ENCODE peak calls at places on chromosomes 1 and 21, in four cellular contexts. F is ELR, U is SHP77, X is psoas muscle. R is an unnamed sample.

GRCh38 chr1:211013346-211014240 is 120.4 kb downstream of the KCNH1 start:
- DNase-seq in F (peak), U (no peak), X (no peak), R (no peak)

GRCh38 chr1:93519196-93519825 is 71.4 kb downstream of the FNBP1L start:
- DNase-seq in F (peak), U (no peak), X (no peak), R (no peak)

GRCh38 chr1:54046671-54047383 is 6.2 kb downstream of the TMEM59 start:
- DNase-seq in F (no peak), U (no peak), X (no peak), R (no peak)

GRCh38 chr1:77545970-77546369 is 136.5 kb downstream of the ZZZ3 start:
- DNase-seq in F (peak), U (no peak), X (no peak), R (no peak)

GRCh38 chr1:216346521-216346920 is 76.7 kb downstream of the USH2A start:
- DNase-seq in F (no peak), U (no peak), X (no peak), R (no peak)

GRCh38 chr1:99645199-99645598 is 714 bp upstream of the PALMD start:
- DNase-seq in F (peak), U (no peak), X (peak), R (no peak)

GRCh38 chr1:24003331-24003972 is 23.3 kb upstream of the SRSF10 start:
- DNase-seq in F (peak), U (no peak), X (no peak), R (no peak)

GRCh38 chr1:78176448-78176847 is 130.7 kb downstream of the GIPC2 start:
- DNase-seq in F (peak), U (peak), X (no peak), R (no peak)

GRCh38 chr1:225700889-225701465 is 48.1 kb upstream of the ENAH start:
- DNase-seq in F (peak), U (no peak), X (no peak), R (no peak)

GRCh38 chr1:15883326-15883725 is 35.8 kb downstream of the SPEN start:
- DNase-seq in F (no peak), U (no peak), X (no peak), R (no peak)

GRCh38 chr1:93979718-93980319 is 70.6 kb upstream of the GCLM start:
- DNase-seq in F (no peak), U (peak), X (no peak), R (no peak)

GRCh38 chr21:44734026-44734745 is 22.8 kb upstream of the TSPEAR start:
- DNase-seq in F (no peak), U (no peak), X (no peak), R (no peak)

GRCh38 chr1:25148673-25149300 is 83.5 kb downstream of the SYF2 start:
- DNase-seq in F (peak), U (no peak), X (no peak), R (no peak)

GRCh38 chr1:39205102-39205780 is 746 bp downstream of the MACF1 start:
- DNase-seq in F (peak), U (no peak), X (no peak), R (peak)

GRCh38 chr1:100988121-100988520 is 37.5 kb downstream of the DPH5 start:
- DNase-seq in F (no peak), U (no peak), X (no peak), R (no peak)

GRCh38 chr1:224497714-224498573 is 63.3 kb upstream of the WDR26 start:
- DNase-seq in F (peak), U (no peak), X (peak), R (peak)

GRCh38 chr1:11495579-11495978 is 16.6 kb downstream of the DISP3 start:
- DNase-seq in F (no peak), U (no peak), X (no peak), R (no peak)

GRCh38 chr21:19969156-19969555 is 1029.1 kb upstream of the NCAM2 start:
- DNase-seq in F (no peak), U (no peak), X (no peak), R (no peak)

GRCh38 chr1:35768350-35769187 is 1.2 kb downstream of the CLSPN start:
- DNase-seq in F (peak), U (no peak), X (no peak), R (no peak)

GRCh38 chr1:206748348-206749034 is 22.1 kb upstream of the IL19 start:
- DNase-seq in F (peak), U (no peak), X (no peak), R (no peak)

GRCh38 chr21:46500224-46500861 is 41.7 kb downstream of the DIP2A start:
- DNase-seq in F (peak), U (no peak), X (no peak), R (no peak)

GRCh38 chr1:233140519-233140918 is 155.0 kb downstream of the PCNX2 start:
- DNase-seq in F (no peak), U (no peak), X (no peak), R (no peak)

GRCh38 chr1:33182452-33182851 is 609 bp upstream of the TRIM62 start:
- DNase-seq in F (no peak), U (no peak), X (no peak), R (no peak)

GRCh38 chr1:246638941-246639655 is 72.8 kb downstream of the CNST start:
- DNase-seq in F (no peak), U (no peak), X (no peak), R (no peak)

GRCh38 chr1:181789395-181789794 is 272.1 kb downstream of the ZNF648 start:
- DNase-seq in F (no peak), U (no peak), X (no peak), R (no peak)

GRCh38 chr1:48671578-48671977 is 105.1 kb downstream of the BEND5 start:
- DNase-seq in F (no peak), U (no peak), X (no peak), R (no peak)

R was measured in activated T-helper 2 cell treated with anti-CD3 and anti-CD28 coated beads, Interferon-gamma antibody, Interleukin-2, Interleukin-4, amounts not matched to agents 10 μg/mL and 5 μg/mL and 100 μg/mL, durations not matched to agents 14 hours and 24 hours and 36 hours.